ENCODE peak calls at places on chromosomes 3 and 15, in five cellular contexts. One of them, this sample, is unnamed.

GRCh38 chr3:154953538-154953937 is 126.6 kb upstream of the MME start:
- DNase-seq in left cardiac atrium: no peak
- DNase-seq in retina: no peak
- DNase-seq in T-helper 2 cell: no peak
- DNase-seq in RCC 7860: no peak
- DNase-seq in this sample: no peak

GRCh38 chr3:57992430-57993213 is 15.6 kb upstream of the FLNB start:
- DNase-seq in retina: no peak
- DNase-seq in T-helper 2 cell: no peak
- DNase-seq in left cardiac atrium: no peak
- DNase-seq in RCC 7860: no peak
- DNase-seq in this sample: no peak

GRCh38 chr15:75161788-75162414 is 39.8 kb upstream of the C15orf39 start:
- DNase-seq in T-helper 2 cell: no peak
- DNase-seq in RCC 7860: no peak
- DNase-seq in retina: no peak
- DNase-seq in left cardiac atrium: peak; percentile 55
- DNase-seq in this sample: no peak

GRCh38 chr3:197021231-197021630 is 8.4 kb downstream of the MELTF start:
- DNase-seq in retina: no peak
- DNase-seq in T-helper 2 cell: no peak
- DNase-seq in RCC 7860: no peak
- DNase-seq in left cardiac atrium: no peak
- DNase-seq in this sample: no peak

GRCh38 chr3:147360936-147361670 is 45.2 kb downstream of the ZIC4 start:
- DNase-seq in RCC 7860: no peak
- DNase-seq in retina: peak; percentile 76
- DNase-seq in T-helper 2 cell: no peak
- DNase-seq in left cardiac atrium: no peak
- DNase-seq in this sample: no peak

GRCh38 chr15:49075876-49076275 is 29.6 kb upstream of the SECISBP2L start:
- DNase-seq in T-helper 2 cell: no peak
- DNase-seq in left cardiac atrium: no peak
- DNase-seq in retina: no peak
- DNase-seq in RCC 7860: no peak
- DNase-seq in this sample: no peak

GRCh38 chr3:52845691-52846426 is 11.0 kb upstream of the MUSTN1 start:
- DNase-seq in left cardiac atrium: no peak
- DNase-seq in RCC 7860: no peak
- DNase-seq in T-helper 2 cell: no peak
- DNase-seq in retina: no peak
- DNase-seq in this sample: no peak

GRCh38 chr15:68333775-68334470 is 56.4 kb downstream of the FEM1B start:
- DNase-seq in RCC 7860: no peak
- DNase-seq in T-helper 2 cell: no peak
- DNase-seq in left cardiac atrium: peak; percentile 71
- DNase-seq in retina: no peak
- DNase-seq in this sample: no peak

GRCh38 chr3:127746400-127747057 is 73.8 kb downstream of the ABTB1 start:
- DNase-seq in T-helper 2 cell: no peak
- DNase-seq in left cardiac atrium: no peak
- DNase-seq in retina: no peak
- DNase-seq in RCC 7860: peak; percentile 15
- DNase-seq in this sample: no peak

GRCh38 chr15:101097111-101097510 is 154.7 kb downstream of the CHSY1 start:
- DNase-seq in RCC 7860: no peak
- DNase-seq in retina: no peak
- DNase-seq in left cardiac atrium: no peak
- DNase-seq in T-helper 2 cell: no peak
- DNase-seq in this sample: no peak

GRCh38 chr3:127791221-127791913 is 30.9 kb downstream of the MGLL start:
- DNase-seq in left cardiac atrium: no peak
- DNase-seq in RCC 7860: peak; percentile 13
- DNase-seq in T-helper 2 cell: no peak
- DNase-seq in retina: no peak
- DNase-seq in this sample: no peak

GRCh38 chr3:186589856-186590579 is 19.5 kb downstream of the DNAJB11 start:
- DNase-seq in left cardiac atrium: peak; percentile 36
- DNase-seq in RCC 7860: peak; percentile 73
- DNase-seq in retina: no peak
- DNase-seq in T-helper 2 cell: no peak
- DNase-seq in this sample: no peak

GRCh38 chr3:129622933-129623332 is 16.5 kb upstream of the PLXND1 start:
- DNase-seq in left cardiac atrium: no peak
- DNase-seq in retina: no peak
- DNase-seq in T-helper 2 cell: no peak
- DNase-seq in RCC 7860: no peak
- DNase-seq in this sample: no peak

GRCh38 chr3:186095584-186096061 is 13.3 kb downstream of the ETV5 start:
- DNase-seq in retina: no peak
- DNase-seq in T-helper 2 cell: no peak
- DNase-seq in left cardiac atrium: no peak
- DNase-seq in RCC 7860: no peak
- DNase-seq in this sample: no peak

GRCh38 chr3:32219537-32219936 is 18.9 kb upstream of the CMTM8 start:
- DNase-seq in RCC 7860: no peak
- DNase-seq in retina: no peak
- DNase-seq in T-helper 2 cell: no peak
- DNase-seq in left cardiac atrium: no peak
- DNase-seq in this sample: no peak

GRCh38 chr3:140219923-140220452 is 285.0 kb downstream of the CLSTN2 start:
- DNase-seq in left cardiac atrium: no peak
- DNase-seq in T-helper 2 cell: no peak
- DNase-seq in RCC 7860: no peak
- DNase-seq in retina: no peak
- DNase-seq in this sample: no peak

GRCh38 chr15:67189326-67190051 is 65.0 kb downstream of the AAGAB start:
- DNase-seq in left cardiac atrium: peak; percentile 94
- DNase-seq in T-helper 2 cell: no peak
- DNase-seq in RCC 7860: no peak
- DNase-seq in retina: no peak
- DNase-seq in this sample: no peak

GRCh38 chr3:24495334-24495994 is 814 bp upstream of the THRB start:
- DNase-seq in RCC 7860: no peak
- DNase-seq in retina: peak; percentile 85
- DNase-seq in T-helper 2 cell: no peak
- DNase-seq in left cardiac atrium: peak; percentile 58
- DNase-seq in this sample: no peak

This sample was measured in T-helper 22 cell.